ENCODE peak calls at places on chromosome 17, in five cellular contexts. U is effector CD4-positive, alpha-beta T cell; C is EL; W is SHP77; Z is AG04450. J is an unnamed sample.

GRCh38 chr17:58084317-58084981 is 1.2 kb downstream of the DYNLL2 start:
- DNase-seq in Z (no peak), U (peak; percentile 39), C (peak; percentile 25), W (no peak), J (peak; percentile 44)

GRCh38 chr17:42520540-42520951 is 15.5 kb upstream of the NAGLU start:
- DNase-seq in Z (no peak), U (no peak), C (no peak), W (no peak), J (no peak)

GRCh38 chr17:37176683-37177082 is 199.1 kb upstream of the C17orf78 start:
- DNase-seq in U (no peak), W (no peak), C (peak; percentile 50), Z (no peak), J (peak; percentile 71)

GRCh38 chr17:71764507-71764906 is 356.3 kb upstream of the SOX9 start:
- DNase-seq in U (no peak), C (peak; percentile 7), Z (no peak), W (peak; percentile 13), J (no peak)

GRCh38 chr17:48059125-48059668 is 11.0 kb downstream of the NFE2L1 start:
- DNase-seq in W (no peak), U (no peak), Z (no peak), C (no peak), J (no peak)

GRCh38 chr17:78903101-78903779 is at the start of gene CEP295NL:
- DNase-seq in Z (no peak), U (no peak), W (peak; percentile 93), C (no peak), J (no peak)

GRCh38 chr17:21359483-21359840 is 16.7 kb upstream of the KCNJ12 start:
- DNase-seq in U (no peak), Z (no peak), C (no peak), W (no peak), J (no peak)

GRCh38 chr17:17722081-17722905 is 41.0 kb downstream of the RAI1 start:
- DNase-seq in U (no peak), Z (no peak), C (no peak), W (no peak), J (no peak)

GRCh38 chr17:37191219-37191618 is 184.6 kb upstream of the C17orf78 start:
- DNase-seq in C (peak; percentile 59), Z (peak; percentile 16), W (no peak), U (no peak), J (peak; percentile 33)

GRCh38 chr17:81396278-81396721 is 1.0 kb downstream of the BAHCC1 start:
- DNase-seq in W (no peak), Z (no peak), C (no peak), U (no peak), J (no peak)

GRCh38 chr17:41539071-41539492 is 11.0 kb upstream of the KRT19 start:
- DNase-seq in Z (no peak), C (no peak), W (no peak), U (no peak), J (no peak)

GRCh38 chr17:35069311-35069710 is 5.8 kb upstream of the RFFL start:
- DNase-seq in U (no peak), W (no peak), Z (no peak), C (peak; percentile 25), J (no peak)

GRCh38 chr17:7712111-7712771 is 5.3 kb upstream of the DNAH2 start:
- DNase-seq in Z (no peak), U (no peak), W (no peak), C (no peak), J (no peak)

GRCh38 chr17:62910277-62910676 is 55.8 kb upstream of the TANC2 start:
- DNase-seq in W (no peak), Z (no peak), C (no peak), U (no peak), J (no peak)

GRCh38 chr17:64354824-64355535 is 35.7 kb downstream of the PECAM1 start:
- DNase-seq in Z (no peak), W (no peak), C (no peak), U (no peak), J (no peak)

GRCh38 chr17:34318474-34318873 is 761 bp upstream of the CCL8 start:
- DNase-seq in Z (no peak), C (no peak), W (no peak), U (no peak), J (no peak)

GRCh38 chr17:82497483-82498405 is 21.8 kb upstream of the FOXK2 start:
- DNase-seq in Z (peak; percentile 55), W (peak; percentile 36), C (peak; percentile 65), U (peak; percentile 33), J (peak; percentile 20)

GRCh38 chr17:66138120-66138519 is 53.8 kb downstream of the CEP112 start:
- DNase-seq in Z (no peak), U (no peak), W (no peak), C (no peak), J (no peak)

GRCh38 chr17:21095735-21096134 is 31.0 kb upstream of the DHRS7B start:
- DNase-seq in U (no peak), W (no peak), Z (no peak), C (no peak), J (no peak)

GRCh38 chr17:17491546-17491988 is 4.6 kb downstream of the RASD1 start:
- DNase-seq in C (no peak), Z (no peak), W (no peak), U (no peak), J (no peak)

GRCh38 chr17:3959295-3959899 is 4.8 kb downstream of the ATP2A3 start:
- DNase-seq in W (peak; percentile 95), Z (peak; percentile 43), U (no peak), C (peak; percentile 53), J (no peak)

GRCh38 chr17:75524971-75525805 is at the start of gene LLGL2:
- DNase-seq in Z (no peak), U (peak; percentile 78), W (peak; percentile 78), C (peak; percentile 71), J (peak; percentile 88)

GRCh38 chr17:76241205-76241539 is 879 bp upstream of the RNF157 start:
- DNase-seq in Z (no peak), W (no peak), C (no peak), U (no peak), J (no peak)

J was measured in mammary epithelial cell.